ENCODE peak calls at places on chromosomes 16 and 17, in seven cellular contexts. Z is tibial nerve, K is breast epithelium, F is HL-60, I is lower leg skin, P is GM23338, R is GM12878. V is an unnamed sample.

GRCh38 chr17:63550816-63551639 is 751 bp downstream of the DCAF7 start:
- DNase-seq in K (peak), R (no peak), Z (no peak), F (no peak), P (peak), I (no peak), V (no peak)

GRCh38 chr16:13351651-13352217 is 450.3 kb downstream of the SHISA9 start:
- DNase-seq in R (no peak), Z (no peak), P (peak), F (no peak), I (no peak), K (no peak), V (no peak)

GRCh38 chr17:57911834-57912673 is 43.2 kb downstream of the CUEDC1 start:
- DNase-seq in R (no peak), K (peak), I (peak), Z (peak), P (peak), F (no peak), V (peak)

GRCh38 chr16:60645541-60645940 is 1390.7 kb downstream of the CDH8 start:
- DNase-seq in P (no peak), Z (no peak), F (no peak), I (no peak), K (no peak), R (no peak), V (no peak)

GRCh38 chr16:1944612-1945199 is 1.7 kb upstream of the MSRB1 start:
- DNase-seq in K (no peak), F (no peak), Z (no peak), R (no peak), I (no peak), P (no peak), V (no peak)

GRCh38 chr16:11312718-11313492 is 31.8 kb upstream of the PRM1 start:
- DNase-seq in R (no peak), I (no peak), K (no peak), F (no peak), Z (no peak), P (peak), V (no peak)

GRCh38 chr16:86681440-86681838 is 103.1 kb downstream of the FOXL1 start:
- DNase-seq in F (no peak), K (peak), I (no peak), R (no peak), P (no peak), Z (peak), V (no peak)

GRCh38 chr17:17523001-17523713 is 27.0 kb upstream of the RASD1 start:
- DNase-seq in Z (no peak), P (peak), R (no peak), I (no peak), F (no peak), K (no peak), V (no peak)

GRCh38 chr16:48246066-48246465 is 1.3 kb downstream of the ABCC11 start:
- DNase-seq in I (no peak), R (no peak), Z (no peak), F (no peak), K (no peak), P (no peak), V (no peak)

GRCh38 chr17:55238931-55239297 is 25.8 kb upstream of the HLF start:
- DNase-seq in Z (no peak), P (peak), R (no peak), F (no peak), I (no peak), K (no peak), V (peak)

GRCh38 chr16:25108054-25108453 is 3.5 kb upstream of the LCMT1 start:
- DNase-seq in I (no peak), F (no peak), P (peak), Z (no peak), R (no peak), K (no peak), V (no peak)

GRCh38 chr16:55392701-55393100 is 68.7 kb downstream of the IRX6 start:
- DNase-seq in R (no peak), I (no peak), F (no peak), K (no peak), P (no peak), Z (no peak), V (no peak)

GRCh38 chr16:20319406-20319805 is 7.9 kb downstream of the GP2 start:
- DNase-seq in Z (no peak), R (no peak), I (no peak), P (no peak), F (no peak), K (no peak), V (no peak)

GRCh38 chr16:81029930-81030604 is 5.6 kb upstream of the ATMIN start:
- DNase-seq in F (no peak), R (no peak), K (no peak), Z (no peak), P (no peak), I (no peak), V (no peak)

GRCh38 chr17:7558544-7559306 is at the start of gene TNFSF13:
- DNase-seq in R (no peak), I (no peak), Z (no peak), P (no peak), F (no peak), K (peak), V (no peak)

GRCh38 chr16:7333326-7333725 is 681 bp downstream of the RBFOX1 start:
- DNase-seq in Z (no peak), P (no peak), F (no peak), R (no peak), I (no peak), K (no peak), V (no peak)

GRCh38 chr17:10328971-10329923 is 43.6 kb downstream of the MYH13 start:
- DNase-seq in Z (no peak), K (no peak), F (no peak), I (no peak), R (no peak), P (no peak), V (no peak)

GRCh38 chr16:3095869-3096268 is 3.2 kb downstream of the ZSCAN10 start:
- DNase-seq in F (peak), P (peak), Z (no peak), I (no peak), K (no peak), R (no peak), V (no peak)

GRCh38 chr16:70574595-70575271 is 51.1 kb downstream of the SF3B3 start:
- DNase-seq in Z (no peak), K (no peak), R (no peak), P (no peak), I (no peak), F (no peak), V (no peak)

GRCh38 chr16:48534601-48535340 is 75.2 kb downstream of the N4BP1 start:
- DNase-seq in R (no peak), P (no peak), Z (no peak), F (no peak), K (no peak), I (no peak), V (no peak)

DNA sequence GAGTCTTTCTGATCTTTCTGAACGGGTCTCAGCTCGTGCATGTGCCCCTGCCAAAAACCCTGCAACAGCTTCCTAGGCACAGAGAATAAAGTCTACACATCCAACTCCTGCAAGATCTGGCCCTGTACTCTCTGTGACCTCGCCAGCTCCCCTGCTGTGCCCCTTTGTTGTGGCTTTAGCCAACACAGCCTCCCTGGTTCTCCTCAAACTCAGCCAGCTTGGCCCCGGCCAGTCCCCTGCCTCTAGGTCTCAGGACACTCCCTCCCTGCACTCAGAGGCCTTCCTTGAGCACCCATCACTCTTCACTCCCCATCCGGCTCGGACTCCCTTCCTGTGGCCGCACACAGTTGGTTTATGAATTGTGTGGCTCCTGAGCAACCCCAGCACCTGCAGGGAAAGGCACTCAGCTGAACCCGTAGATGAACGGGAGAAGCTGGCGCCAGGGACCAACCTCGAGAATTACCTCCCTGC is 1.4 kb downstream of the CEP131 start:
- DNase-seq in F (no peak), R (no peak), P (peak), K (no peak), Z (no peak), I (no peak), V (no peak)
- H3K4me3 ChIP-seq in F (no peak), R (peak), P (peak), K (no peak), Z (no peak), I (no peak), V (peak)

GRCh38 chr17:8957721-8958120 is 7.8 kb downstream of the PIK3R5 start:
- DNase-seq in P (no peak), R (no peak), Z (no peak), F (no peak), I (no peak), K (no peak), V (no peak)

GRCh38 chr17:8955560-8955959 is 9.9 kb downstream of the PIK3R5 start:
- DNase-seq in R (no peak), Z (no peak), P (no peak), I (no peak), K (no peak), F (no peak), V (no peak)

GRCh38 chr17:8955021-8955420 is 10.5 kb downstream of the PIK3R5 start:
- DNase-seq in P (no peak), R (no peak), I (no peak), Z (no peak), F (no peak), K (no peak), V (no peak)

GRCh38 chr17:8954339-8954738 is 11.2 kb downstream of the PIK3R5 start:
- DNase-seq in F (peak), P (peak), I (peak), Z (peak), K (no peak), R (no peak), V (no peak)

DNA sequence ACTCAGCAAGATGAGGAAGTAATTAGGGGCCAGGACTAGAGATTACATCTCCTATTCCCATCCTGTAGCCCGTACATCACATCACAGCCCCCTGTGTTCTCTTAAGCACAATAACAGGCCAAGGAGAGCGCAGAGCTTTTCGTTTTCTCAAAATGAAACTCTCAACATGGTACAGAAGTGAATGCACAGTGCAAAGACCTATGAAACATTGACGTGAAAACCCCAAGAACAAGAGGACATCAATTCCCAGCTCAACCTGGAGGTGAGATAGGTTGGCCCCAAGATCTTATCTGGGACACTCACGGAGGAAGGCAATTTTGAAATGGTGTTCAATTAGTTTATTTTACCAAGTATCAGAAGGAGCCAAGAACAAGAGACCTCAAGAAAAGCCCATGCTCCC is 9.0 kb downstream of the PIK3R5 start:
- DNase-seq in I (no peak), K (no peak), P (no peak), R (peak), F (no peak), Z (no peak), V (no peak)
- H3K4me3 ChIP-seq in I (no peak), K (no peak), P (no peak), R (peak), F (no peak), Z (no peak), V (no peak)

GRCh38 chr17:75086496-75087181 is 1.1 kb upstream of the SLC16A5 start:
- DNase-seq in P (no peak), I (no peak), F (no peak), Z (no peak), K (no peak), R (no peak), V (no peak)

GRCh38 chr17:75087558-75088453 is at the start of gene SLC16A5:
- DNase-seq in P (peak), F (no peak), I (peak), Z (peak), K (peak), R (no peak), V (peak)

GRCh38 chr17:75088902-75089417 is 1.2 kb downstream of the SLC16A5 start:
- DNase-seq in I (no peak), Z (no peak), K (no peak), R (no peak), P (peak), F (no peak), V (no peak)

GRCh38 chr17:75087182-75087557 is 584 bp upstream of the SLC16A5 start:
- DNase-seq in P (no peak), Z (no peak), I (no peak), R (no peak), K (no peak), F (no peak), V (no peak)

DNA sequence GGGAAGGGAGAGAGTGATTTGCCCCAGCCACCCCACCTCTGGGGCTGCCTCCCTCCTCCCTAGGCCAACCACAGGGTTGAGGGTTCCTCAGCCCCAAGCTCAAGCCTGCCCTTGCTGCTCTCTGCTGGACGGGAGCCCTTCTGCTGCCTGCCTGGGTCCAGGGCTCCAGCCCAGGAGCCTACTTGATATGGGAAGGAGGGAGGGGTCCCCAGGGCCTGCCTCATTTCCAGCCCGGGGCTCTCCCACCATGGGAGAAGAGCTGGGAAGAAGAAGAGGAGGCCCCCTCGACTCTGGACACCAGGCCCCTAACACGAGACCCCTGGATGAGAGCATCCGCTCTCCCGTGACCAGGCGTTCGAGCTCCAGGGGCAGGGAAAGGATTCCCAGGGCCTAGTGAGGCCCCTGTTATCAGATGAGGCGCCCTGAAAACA is 726 bp downstream of the SLC16A5 start:
- DNase-seq in R (no peak), P (no peak), Z (no peak), I (no peak), K (no peak), F (no peak), V (no peak)
- H3K4me3 ChIP-seq in R (peak), P (peak), Z (peak), I (peak), K (peak), F (no peak), V (peak)

GRCh38 chr17:29289852-29290251 is 4.1 kb downstream of the NUFIP2 start:
- DNase-seq in F (no peak), R (no peak), P (no peak), K (no peak), Z (no peak), I (no peak), V (no peak)
- H3K4me3 ChIP-seq in F (no peak), R (peak), P (peak), K (no peak), Z (no peak), I (no peak), V (no peak)

GRCh38 chr16:4538386-4539235 is at the start of gene CDIP1:
- DNase-seq in F (peak), K (peak), P (peak), I (peak), Z (peak), R (peak), V (peak)
- H3K4me3 ChIP-seq in F (peak), K (peak), P (peak), I (peak), Z (peak), R (peak), V (peak)

V was measured in dorsolateral prefrontal cortex.